ENCODE peak calls at places on chromosomes 3 and 15, in six cellular contexts. R, L, T, J, C and H are unnamed samples.

GRCh38 chr3:193134895-193135294 is 106.1 kb upstream of the PLAAT1 start:
- DNase-seq in T (no peak), L (peak; percentile 53), R (no peak), J (peak; percentile 36), C (peak; percentile 78), H (no peak)

GRCh38 chr15:54810496-54810895 is 386.2 kb downstream of the RSL24D1 start:
- DNase-seq in T (no peak), J (no peak), L (no peak), C (no peak), R (no peak), H (no peak)

GRCh38 chr3:131730581-131730980 is 227.8 kb upstream of the MRPL3 start:
- DNase-seq in L (no peak), T (no peak), R (no peak), C (no peak), J (no peak), H (no peak)

GRCh38 chr3:23959147-23959900 is 14.2 kb downstream of the NR1D2 start:
- DNase-seq in J (peak; percentile 91), T (no peak), L (peak; percentile 95), R (no peak), C (peak; percentile 40), H (no peak)

GRCh38 chr15:35115155-35115725 is 30.1 kb upstream of the NANOGP8 start:
- DNase-seq in C (no peak), T (no peak), R (no peak), L (peak; percentile 16), J (no peak), H (no peak)

GRCh38 chr15:66927326-66928077 is 137.9 kb upstream of the SMAD3 start:
- DNase-seq in R (no peak), T (peak; percentile 49), L (peak; percentile 51), J (no peak), C (no peak), H (no peak)

GRCh38 chr3:150765949-150766720 is 3.2 kb upstream of the SIAH2 start:
- DNase-seq in J (no peak), R (no peak), T (no peak), L (peak; percentile 78), C (peak; percentile 55), H (peak; percentile 51)

GRCh38 chr15:98866503-98866902 is 141.1 kb downstream of the PGPEP1L start:
- DNase-seq in J (no peak), T (peak; percentile 81), C (peak; percentile 73), L (peak; percentile 88), R (no peak), H (no peak)

GRCh38 chr3:144229973-144230372 is 258.4 kb downstream of the DIPK2A start:
- DNase-seq in C (no peak), R (no peak), L (no peak), T (no peak), J (no peak), H (no peak)

GRCh38 chr15:59191855-59192237 is 14.8 kb upstream of the LDHAL6B start:
- DNase-seq in J (peak; percentile 89), R (no peak), L (peak; percentile 96), T (no peak), C (peak; percentile 83), H (no peak)

GRCh38 chr3:109900774-109901173 is 563.4 kb upstream of the DPPA4 start:
- DNase-seq in L (no peak), J (no peak), R (no peak), C (no peak), T (no peak), H (no peak)

GRCh38 chr15:89057506-89058133 is 30.6 kb upstream of the ABHD2 start:
- DNase-seq in J (peak; percentile 6), T (peak; percentile 97), L (peak; percentile 70), C (peak; percentile 81), R (peak; percentile 87), H (peak; percentile 80)

GRCh38 chr15:68367226-68367625 is 64.7 kb downstream of the ITGA11 start:
- DNase-seq in L (no peak), J (no peak), R (no peak), C (no peak), T (no peak), H (no peak)

GRCh38 chr3:106819445-106819844 is 557.8 kb upstream of the CCDC54 start:
- DNase-seq in R (no peak), L (no peak), C (no peak), J (no peak), T (no peak), H (no peak)

GRCh38 chr3:197256836-197257444 is 41.5 kb downstream of the DLG1 start:
- DNase-seq in C (peak; percentile 45), L (peak; percentile 64), R (no peak), J (peak; percentile 15), T (no peak), H (peak; percentile 16)

GRCh38 chr3:71859128-71859519 is 74.2 kb upstream of the PROK2 start:
- DNase-seq in J (no peak), C (no peak), R (no peak), T (no peak), L (no peak), H (no peak)

GRCh38 chr3:150367771-150368170 is 40.3 kb upstream of the TSC22D2 start:
- DNase-seq in C (no peak), L (no peak), R (no peak), T (no peak), J (no peak), H (no peak)

GRCh38 chr3:45026038-45026437 is at the start of gene CLEC3B:
- DNase-seq in L (peak; percentile 78), R (no peak), J (no peak), T (peak; percentile 90), C (peak; percentile 47), H (no peak)

GRCh38 chr3:67593761-67594234 is 60.6 kb downstream of the SUCLG2 start:
- DNase-seq in L (peak; percentile 11), R (no peak), C (peak; percentile 6), T (no peak), J (peak; percentile 15), H (no peak)
- TF ChIP-seq CTCF in L (peak; percentile 10), R (no peak), C (peak; percentile 66), T (no peak), J (no peak), H (no peak)

GRCh38 chr15:80310776-80311175 is 58.8 kb upstream of the CTXND1 start:
- DNase-seq in T (no peak), J (no peak), R (no peak), C (no peak), L (no peak), H (no peak)

GRCh38 chr15:80309769-80310384 is 57.9 kb upstream of the CTXND1 start:
- DNase-seq in R (no peak), C (no peak), L (peak; percentile 34), J (no peak), T (no peak), H (no peak)

DNA sequence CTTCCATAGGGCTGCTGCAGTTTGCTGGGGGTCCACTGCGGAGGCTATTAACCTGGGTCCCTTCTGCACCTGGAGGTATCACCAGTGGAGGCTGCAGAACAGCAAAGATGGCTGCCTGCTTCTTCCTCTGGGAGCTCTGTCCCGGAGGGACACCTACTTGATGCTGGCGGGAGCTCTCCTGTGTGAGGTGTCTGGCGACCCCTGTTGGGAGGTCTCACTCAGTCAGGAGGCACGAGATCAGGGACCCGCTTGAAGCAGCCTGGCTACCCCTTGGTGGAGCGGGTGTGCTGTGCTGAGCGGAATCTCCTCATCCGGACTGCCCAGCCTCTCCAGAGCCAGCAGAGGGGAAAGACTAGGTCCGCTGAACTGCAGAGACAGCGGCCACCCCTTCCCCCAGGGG is 56.0 kb upstream of the CTXND1 start:
- DNase-seq in T (no peak), L (no peak), R (no peak), C (no peak), J (no peak), H (no peak)
- TF ChIP-seq CTCF in T (no peak), L (no peak), R (peak; percentile 19), C (no peak), J (no peak), H (no peak)

DNA sequence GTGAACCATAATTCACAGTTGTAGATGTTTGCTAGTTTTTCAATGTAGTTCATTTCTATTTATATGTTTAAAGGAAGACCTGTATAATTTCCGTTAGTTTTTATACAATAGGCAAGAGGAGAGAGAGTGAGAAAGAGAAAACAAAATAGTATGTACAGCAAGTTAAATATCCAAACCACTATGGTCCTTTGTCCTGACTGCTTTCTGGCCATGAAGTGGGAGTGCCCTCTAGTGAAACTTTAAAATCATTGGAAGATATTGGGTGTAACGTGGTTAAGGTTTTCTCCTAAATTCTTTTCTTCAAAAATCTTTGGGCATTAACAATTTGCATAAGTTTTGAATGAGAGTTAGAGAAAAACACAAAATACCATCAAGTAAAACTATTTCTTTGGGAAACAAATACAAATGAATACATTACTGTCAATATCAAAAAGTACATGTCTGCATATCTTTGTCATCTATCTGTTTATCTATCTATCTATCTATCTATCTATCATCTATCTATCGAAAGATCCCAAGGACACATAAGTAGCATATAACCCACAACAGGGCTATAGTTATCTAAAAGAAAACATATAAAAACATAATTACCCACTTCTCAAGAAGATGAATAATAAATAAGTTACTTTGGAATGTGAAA is 534.6 kb upstream of the ATP11B start:
- DNase-seq in R (no peak), C (no peak), L (no peak), J (no peak), T (no peak), H (peak; percentile 21)
- TF ChIP-seq CTCF in R (peak; percentile 82), C (peak; percentile 64), L (peak; percentile 16), J (no peak), T (no peak), H (peak; percentile 14)

GRCh38 chr3:52827866-52828376 is 2.6 kb downstream of the ITIH4 start:
- DNase-seq in R (no peak), L (no peak), T (no peak), C (no peak), J (no peak), H (no peak)
- TF ChIP-seq CTCF in R (peak; percentile 36), L (peak; percentile 3), T (no peak), C (peak; percentile 37), J (no peak), H (no peak)

GRCh38 chr15:48962662-48963523 is 826 bp downstream of the SHC4 start:
- DNase-seq in J (no peak), R (no peak), T (peak; percentile 85), C (peak; percentile 28), L (peak; percentile 61), H (no peak)

GRCh38 chr15:48964898-48965297 is 1.2 kb upstream of the SHC4 start:
- DNase-seq in C (no peak), T (no peak), L (no peak), R (no peak), J (no peak), H (no peak)

GRCh38 chr15:48966595-48967301 is 3.0 kb upstream of the SHC4 start:
- DNase-seq in R (no peak), L (peak; percentile 93), C (peak; percentile 71), J (no peak), T (no peak), H (peak; percentile 54)

GRCh38 chr15:48965972-48966371 is 2.3 kb upstream of the SHC4 start:
- DNase-seq in R (no peak), T (no peak), C (peak; percentile 53), J (no peak), L (peak; percentile 78), H (peak; percentile 48)

GRCh38 chr15:48963524-48964113 is at the start of gene SHC4:
- DNase-seq in R (no peak), L (peak; percentile 86), C (peak; percentile 79), J (no peak), T (peak; percentile 92), H (peak; percentile 69)
- TF ChIP-seq CTCF in R (no peak), L (peak; percentile 39), C (peak; percentile 64), J (peak; percentile 44), T (no peak), H (no peak)

GRCh38 chr3:115706311-115706829 is 83.1 kb downstream of the GAP43 start:
- DNase-seq in J (no peak), T (no peak), L (peak; percentile 83), C (peak; percentile 51), R (no peak), H (no peak)
- TF ChIP-seq CTCF in J (no peak), T (no peak), L (no peak), C (no peak), R (no peak), H (no peak)

GRCh38 chr15:81256916-81257315 is 60.2 kb downstream of the IL16 start:
- DNase-seq in T (no peak), L (peak; percentile 73), R (no peak), J (no peak), C (no peak), H (no peak)
- TF ChIP-seq CTCF in T (no peak), L (peak; percentile 74), R (peak; percentile 50), J (peak; percentile 62), C (peak; percentile 36), H (no peak)